ENCODE peak calls at places on chromosome 11, in eight cellular contexts. O is heart right ventricle, P is uterus, I is bronchial epithelial cell, L is endodermal cell, B is lower leg skin, N is epithelial cell of esophagus, Z is IMR-90. X is an unnamed sample.

GRCh38 chr11:31050061-31050790 is 319.3 kb downstream of the DCDC1 start:
- DNase-seq in O (no peak), P (no peak), I (no peak), L (peak; percentile 84), B (no peak), N (no peak), Z (no peak), X (no peak)

GRCh38 chr11:66718320-66718971 is 10.6 kb downstream of the SPTBN2 start:
- DNase-seq in O (no peak), P (no peak), I (peak; percentile 55), L (peak; percentile 56), B (no peak), N (peak; percentile 74), Z (no peak), X (no peak)

GRCh38 chr11:119615003-119615878 is 113.8 kb downstream of the NECTIN1 start:
- DNase-seq in O (no peak), P (no peak), I (peak; percentile 90), L (no peak), B (peak; percentile 33), N (peak; percentile 87), Z (peak; percentile 90), X (no peak)

GRCh38 chr11:80083561-80083960 is 642.7 kb upstream of the TENM4 start:
- DNase-seq in O (no peak), P (no peak), I (peak; percentile 87), L (no peak), B (no peak), N (peak; percentile 80), Z (no peak), X (no peak)

GRCh38 chr11:28090052-28090749 is 17.8 kb downstream of the KIF18A start:
- DNase-seq in O (no peak), P (no peak), I (peak; percentile 81), L (no peak), B (no peak), N (peak; percentile 51), Z (peak; percentile 82), X (no peak)

GRCh38 chr11:68825603-68826002 is 16.1 kb downstream of the CPT1A start:
- DNase-seq in O (no peak), P (no peak), I (peak; percentile 38), L (peak; percentile 86), B (no peak), N (peak; percentile 39), Z (no peak), X (no peak)

GRCh38 chr11:9172394-9172793 is 81.0 kb upstream of the SCUBE2 start:
- DNase-seq in O (no peak), P (no peak), I (no peak), L (peak; percentile 54), B (no peak), N (no peak), Z (no peak), X (no peak)

GRCh38 chr11:19936461-19936860 is 223.8 kb downstream of the DBX1 start:
- DNase-seq in O (no peak), P (no peak), I (no peak), L (no peak), B (no peak), N (no peak), Z (no peak), X (no peak)

GRCh38 chr11:12979928-12980689 is 29.0 kb upstream of the RASSF10 start:
- DNase-seq in O (no peak), P (no peak), I (no peak), L (no peak), B (no peak), N (peak; percentile 26), Z (no peak), X (no peak)

GRCh38 chr11:35487532-35488078 is 37.8 kb downstream of the PAMR1 start:
- DNase-seq in O (no peak), P (peak; percentile 31), I (peak; percentile 39), L (peak; percentile 92), B (no peak), N (peak; percentile 40), Z (peak; percentile 82), X (no peak)

GRCh38 chr11:115581871-115582639 is 77.8 kb upstream of the CADM1 start:
- DNase-seq in O (no peak), P (no peak), I (peak; percentile 62), L (peak; percentile 78), B (no peak), N (no peak), Z (peak; percentile 5), X (no peak)

GRCh38 chr11:107564877-107565218 is 687 bp downstream of the ALKBH8 start:
- DNase-seq in O (no peak), P (no peak), I (no peak), L (no peak), B (no peak), N (no peak), Z (no peak), X (no peak)

GRCh38 chr11:116651757-116652237 is 121.0 kb downstream of the BUD13 start:
- DNase-seq in O (no peak), P (no peak), I (no peak), L (no peak), B (no peak), N (no peak), Z (no peak), X (no peak)
- TF ChIP-seq CTCF in O (no peak), P (no peak), I (no peak), L (no peak), B (no peak), N (no peak), Z (no peak), X (no peak)

GRCh38 chr11:63920126-63920869 is 3.3 kb upstream of the RCOR2 start:
- DNase-seq in O (peak; percentile 90), P (peak; percentile 71), I (no peak), L (peak; percentile 92), B (no peak), N (no peak), Z (no peak), X (no peak)

GRCh38 chr11:63918576-63919171 is 1.7 kb upstream of the RCOR2 start:
- DNase-seq in O (no peak), P (no peak), I (no peak), L (peak; percentile 81), B (no peak), N (no peak), Z (no peak), X (no peak)

GRCh38 chr11:63919267-63920125 is 2.5 kb upstream of the RCOR2 start:
- DNase-seq in O (peak; percentile 75), P (peak; percentile 53), I (no peak), L (peak; percentile 92), B (no peak), N (no peak), Z (no peak), X (no peak)

GRCh38 chr11:63922673-63923192 is 5.8 kb upstream of the RCOR2 start:
- DNase-seq in O (no peak), P (no peak), I (no peak), L (no peak), B (no peak), N (no peak), Z (no peak), X (no peak)

GRCh38 chr11:63920870-63921417 is 4.0 kb upstream of the RCOR2 start:
- DNase-seq in O (no peak), P (no peak), I (no peak), L (peak; percentile 92), B (no peak), N (no peak), Z (no peak), X (peak; percentile 69)
- TF ChIP-seq CTCF in O (peak; percentile 59), P (no peak), I (peak; percentile 61), L (peak; percentile 91), B (no peak), N (no peak), Z (peak; percentile 42), X (peak; percentile 67)

GRCh38 chr11:122101625-122102291 is 14.3 kb downstream of the BLID start:
- DNase-seq in O (peak; percentile 44), P (peak; percentile 74), I (peak; percentile 68), L (peak; percentile 91), B (peak; percentile 48), N (peak; percentile 78), Z (peak; percentile 85), X (no peak)
- TF ChIP-seq CTCF in O (peak; percentile 82), P (peak; percentile 79), I (peak; percentile 73), L (peak; percentile 82), B (no peak), N (peak; percentile 61), Z (peak; percentile 55), X (no peak)

GRCh38 chr11:125368757-125369156 is 127.3 kb downstream of the FEZ1 start:
- DNase-seq in O (no peak), P (no peak), I (no peak), L (no peak), B (no peak), N (no peak), Z (no peak), X (no peak)

GRCh38 chr11:125367710-125368109 is 128.4 kb downstream of the FEZ1 start:
- DNase-seq in O (no peak), P (no peak), I (no peak), L (no peak), B (no peak), N (no peak), Z (no peak), X (no peak)

GRCh38 chr11:125360066-125360465 is 136.0 kb downstream of the FEZ1 start:
- DNase-seq in O (no peak), P (no peak), I (no peak), L (no peak), B (no peak), N (no peak), Z (no peak), X (no peak)

GRCh38 chr11:125365196-125365931 is 130.7 kb downstream of the FEZ1 start:
- DNase-seq in O (no peak), P (no peak), I (no peak), L (no peak), B (no peak), N (no peak), Z (no peak), X (no peak)

DNA sequence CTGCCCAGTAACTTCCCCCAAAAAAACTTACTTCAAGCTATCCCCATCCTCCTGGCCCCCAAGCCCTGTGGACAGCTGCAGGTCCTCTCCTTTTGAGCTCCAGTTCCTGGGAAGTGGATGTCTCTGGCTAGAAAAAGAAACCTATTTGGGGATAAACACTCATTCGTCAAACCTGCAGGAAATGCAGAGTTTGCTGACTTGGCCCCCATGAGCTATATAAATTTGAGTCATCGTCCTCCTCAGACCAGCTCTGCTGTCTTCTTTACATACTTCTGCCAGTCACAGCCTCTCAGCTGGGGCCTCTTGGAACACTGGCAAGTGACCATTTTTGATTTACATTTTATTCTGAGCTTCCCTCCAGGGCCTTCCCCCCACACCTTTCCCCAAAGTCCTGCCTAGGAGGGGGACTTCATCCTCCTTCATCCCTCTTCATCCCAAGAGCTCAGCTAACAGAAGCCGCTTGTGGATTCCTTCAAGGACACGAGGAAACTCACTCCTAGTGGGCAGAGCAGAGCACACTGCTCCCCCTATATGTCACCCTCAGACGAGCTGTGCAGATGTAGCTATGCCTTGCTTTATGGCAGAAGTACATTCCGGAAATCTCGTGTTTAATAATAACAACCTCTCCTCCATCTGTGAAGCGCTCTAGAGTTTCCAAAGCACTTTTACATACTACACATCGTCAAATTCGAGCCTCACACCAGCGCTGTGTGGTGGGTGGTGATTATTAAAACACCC is 131.8 kb downstream of the FEZ1 start:
- DNase-seq in O (no peak), P (no peak), I (peak; percentile 60), L (no peak), B (no peak), N (peak; percentile 60), Z (peak; percentile 81), X (no peak)
- TF ChIP-seq CTCF in O (no peak), P (no peak), I (no peak), L (peak; percentile 56), B (no peak), N (no peak), Z (peak; percentile 15), X (no peak)

GRCh38 chr11:92812841-92813240 is 156.6 kb upstream of the MTNR1B start:
- DNase-seq in O (no peak), P (no peak), I (no peak), L (no peak), B (no peak), N (no peak), Z (no peak), X (no peak)
- TF ChIP-seq CTCF in O (no peak), P (no peak), I (no peak), L (no peak), B (no peak), N (no peak), Z (no peak), X (no peak)

X was measured in GM13977.